ENCODE peak calls at places on chromosome 11, in ten cellular contexts. S is psoas muscle; E is foreskin fibroblast; T is CD4-positive, alpha-beta T cell; R is HCT116; X is fibroblast of lung; D is transverse colon; W is activated B cell treated with CpG ODN at 0.5 μM for 24 hours; F is AG09309; K is nephron progenitor cell. M is an unnamed sample.

GRCh38 chr11:103055174-103055890 is 36.6 kb downstream of the DCUN1D5 start:
- DNase-seq in S (no peak), E (peak), T (no peak), R (peak), X (peak), D (no peak), W (no peak), F (no peak), K (peak), M (no peak)

GRCh38 chr11:59943996-59944395 is 5.8 kb downstream of the OOSP1 start:
- DNase-seq in S (no peak), E (no peak), T (no peak), R (no peak), X (no peak), D (no peak), W (no peak), F (no peak), K (peak), M (no peak)

GRCh38 chr11:106733518-106734162 is 284.6 kb downstream of the GUCY1A2 start:
- DNase-seq in S (no peak), E (no peak), T (no peak), R (no peak), X (no peak), D (no peak), W (no peak), F (no peak), K (no peak), M (no peak)

GRCh38 chr11:77813256-77813655 is 7.3 kb downstream of the RSF1 start:
- DNase-seq in S (no peak), E (peak), T (no peak), R (no peak), X (peak), D (no peak), W (no peak), F (no peak), K (no peak), M (no peak)

GRCh38 chr11:35163707-35164496 is 24.9 kb downstream of the CD44 start:
- DNase-seq in S (no peak), E (no peak), T (peak), R (no peak), X (no peak), D (no peak), W (no peak), F (no peak), K (no peak), M (no peak)

GRCh38 chr11:86678823-86679222 is 6.4 kb upstream of the ME3 start:
- DNase-seq in S (no peak), E (peak), T (no peak), R (no peak), X (no peak), D (no peak), W (no peak), F (no peak), K (no peak), M (no peak)

GRCh38 chr11:59647245-59647965 is 21.4 kb downstream of the PATL1 start:
- DNase-seq in S (no peak), E (no peak), T (no peak), R (no peak), X (no peak), D (no peak), W (no peak), F (no peak), K (no peak), M (no peak)

GRCh38 chr11:10902301-10902700 is 44.4 kb upstream of the ZBED5 start:
- DNase-seq in S (no peak), E (no peak), T (no peak), R (no peak), X (peak), D (no peak), W (no peak), F (no peak), K (no peak), M (no peak)

GRCh38 chr11:123386746-123387510 is 43.1 kb upstream of the GRAMD1B start:
- DNase-seq in S (no peak), E (peak), T (no peak), R (no peak), X (no peak), D (no peak), W (no peak), F (peak), K (no peak), M (no peak)

GRCh38 chr11:94139421-94139820 is 10.8 kb downstream of the PANX1 start:
- DNase-seq in S (no peak), E (no peak), T (no peak), R (no peak), X (no peak), D (no peak), W (no peak), F (no peak), K (peak), M (no peak)

GRCh38 chr11:31865606-31866300 is 54.6 kb upstream of the PAX6 start:
- DNase-seq in S (no peak), E (no peak), T (no peak), R (no peak), X (no peak), D (no peak), W (no peak), F (no peak), K (no peak), M (no peak)

GRCh38 chr11:24574461-24574860 is 77.6 kb downstream of the LUZP2 start:
- DNase-seq in S (no peak), E (no peak), T (no peak), R (no peak), X (peak), D (no peak), W (no peak), F (no peak), K (no peak), M (no peak)

GRCh38 chr11:17528906-17529813 is 15.1 kb downstream of the USH1C start:
- DNase-seq in S (no peak), E (no peak), T (no peak), R (no peak), X (no peak), D (no peak), W (no peak), F (no peak), K (no peak), M (no peak)

GRCh38 chr11:62669420-62670161 is 1.9 kb upstream of the UQCC3 start:
- DNase-seq in S (no peak), E (peak), T (no peak), R (no peak), X (no peak), D (peak), W (no peak), F (no peak), K (no peak), M (no peak)

GRCh38 chr11:78420796-78421209 is 3.2 kb upstream of the GAB2 start:
- DNase-seq in S (peak), E (peak), T (no peak), R (no peak), X (peak), D (peak), W (peak), F (no peak), K (peak), M (peak)

GRCh38 chr11:62558669-62559068 is 12.1 kb upstream of the AHNAK start:
- DNase-seq in S (peak), E (no peak), T (no peak), R (no peak), X (no peak), D (no peak), W (no peak), F (no peak), K (no peak), M (no peak)

GRCh38 chr11:68721075-68721474 is 30.2 kb downstream of the TESMIN start:
- DNase-seq in S (no peak), E (no peak), T (no peak), R (no peak), X (no peak), D (no peak), W (no peak), F (no peak), K (no peak), M (no peak)

GRCh38 chr11:97570636-97571035 is 1180.8 kb downstream of the JRKL start:
- DNase-seq in S (no peak), E (no peak), T (no peak), R (no peak), X (no peak), D (no peak), W (no peak), F (no peak), K (no peak), M (no peak)

GRCh38 chr11:34356576-34356917 is 1.3 kb downstream of the ABTB2 start:
- DNase-seq in S (no peak), E (peak), T (no peak), R (no peak), X (peak), D (no peak), W (no peak), F (no peak), K (no peak), M (peak)

GRCh38 chr11:119903821-119904220 is 174.8 kb upstream of the NECTIN1 start:
- DNase-seq in S (no peak), E (no peak), T (no peak), R (no peak), X (no peak), D (no peak), W (no peak), F (no peak), K (no peak), M (no peak)

GRCh38 chr11:368414-369335 is 624 bp upstream of the B4GALNT4 start:
- DNase-seq in S (peak), E (peak), T (no peak), R (no peak), X (no peak), D (no peak), W (no peak), F (no peak), K (peak), M (no peak)

GRCh38 chr11:34632105-34632780 is 11.3 kb downstream of the EHF start:
- DNase-seq in S (peak), E (peak), T (no peak), R (no peak), X (no peak), D (no peak), W (no peak), F (no peak), K (no peak), M (no peak)

GRCh38 chr11:9273430-9274336 is 8.5 kb upstream of the DENND5A start:
- DNase-seq in S (no peak), E (peak), T (no peak), R (no peak), X (peak), D (no peak), W (no peak), F (peak), K (no peak), M (no peak)

GRCh38 chr11:115590254-115590653 is 86.0 kb upstream of the CADM1 start:
- DNase-seq in S (no peak), E (no peak), T (no peak), R (no peak), X (no peak), D (no peak), W (no peak), F (no peak), K (no peak), M (no peak)

GRCh38 chr11:120134106-120134930 is 3.6 kb downstream of the TRIM29 start:
- DNase-seq in S (no peak), E (no peak), T (no peak), R (no peak), X (no peak), D (peak), W (no peak), F (no peak), K (no peak), M (peak)

GRCh38 chr11:21511835-21512440 is 680.9 kb upstream of the ANO5 start:
- DNase-seq in S (peak), E (peak), T (no peak), R (peak), X (no peak), D (peak), W (no peak), F (no peak), K (peak), M (no peak)

DNA sequence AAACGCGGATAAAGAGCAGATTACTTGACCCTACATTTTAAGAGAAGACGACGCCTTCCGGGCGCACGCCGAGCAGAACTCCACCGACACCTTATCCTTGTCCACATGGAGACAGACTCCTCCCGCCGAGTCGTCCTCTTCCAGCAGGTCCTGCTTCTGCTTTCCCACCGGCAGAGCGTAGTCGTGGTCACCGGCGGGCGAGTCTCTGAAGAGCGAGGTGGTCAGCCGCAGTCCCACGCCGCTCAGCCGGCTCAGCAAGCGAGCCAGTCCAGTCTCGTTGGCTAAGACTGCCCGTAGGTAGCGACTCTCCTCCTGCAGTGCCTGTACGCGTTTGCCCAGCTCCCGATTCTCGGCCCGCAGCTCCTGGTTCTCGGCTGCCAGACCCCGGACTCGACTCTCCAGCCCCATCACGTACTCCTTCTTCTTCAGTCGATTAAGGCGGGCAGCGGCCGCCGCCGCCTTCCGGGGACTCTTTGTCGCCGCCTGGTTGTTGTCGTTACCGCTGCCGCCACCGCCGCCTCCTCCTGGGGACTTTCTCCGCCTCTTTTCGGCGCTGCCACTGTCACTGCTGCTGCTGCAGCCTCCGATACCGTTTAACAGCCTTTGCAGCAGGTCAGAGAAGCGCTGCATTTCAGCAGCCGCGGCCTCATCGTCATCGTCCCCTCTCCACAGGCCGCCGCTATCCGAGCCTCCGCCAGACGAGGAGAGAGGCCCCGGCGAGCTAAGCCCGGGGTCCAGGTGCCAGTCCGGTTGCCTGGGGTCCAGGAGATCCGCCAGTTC is 958 bp downstream of the CREBZF start:
- DNase-seq in S (peak), E (peak), T (peak), R (peak), X (peak), D (peak), W (peak), F (no peak), K (peak), M (peak)
- TF ChIP-seq CTCF in S (peak), E (peak), T (peak), R (peak), X (peak), D (peak), W (no peak), F (peak), K (peak), M (peak)

DNA sequence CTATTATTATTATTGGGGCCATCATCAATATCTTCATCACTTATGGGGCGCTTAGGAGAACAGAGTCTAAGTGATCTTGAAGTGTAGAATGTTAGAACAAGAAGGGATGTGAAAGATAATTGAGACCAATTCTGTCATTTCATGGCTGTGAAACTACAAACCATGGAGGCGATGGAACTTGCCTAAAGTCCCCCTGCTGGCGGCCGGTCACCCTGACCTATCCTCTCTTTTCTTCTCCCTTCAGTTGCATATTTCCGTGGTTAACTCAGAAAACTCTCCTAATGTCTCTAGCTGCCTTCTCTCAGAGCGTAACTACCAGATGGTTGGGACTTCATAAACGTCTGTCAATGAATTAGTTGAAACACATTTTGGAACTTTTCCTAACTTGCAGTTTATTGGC is 6.6 kb upstream of the OR4B1 start:
- DNase-seq in S (no peak), E (no peak), T (no peak), R (no peak), X (no peak), D (no peak), W (no peak), F (no peak), K (no peak), M (no peak)
- TF ChIP-seq CTCF in S (no peak), E (peak), T (no peak), R (peak), X (no peak), D (no peak), W (no peak), F (peak), K (no peak), M (no peak)

GRCh38 chr11:117314840-117315239 is 1.2 kb downstream of the BACE1 start:
- DNase-seq in S (no peak), E (peak), T (no peak), R (no peak), X (no peak), D (no peak), W (no peak), F (no peak), K (peak), M (no peak)

GRCh38 chr11:117313828-117314768 is 2.0 kb downstream of the BACE1 start:
- DNase-seq in S (no peak), E (no peak), T (no peak), R (no peak), X (no peak), D (no peak), W (no peak), F (no peak), K (peak), M (no peak)

GRCh38 chr11:117305145-117305544 is 10.9 kb downstream of the BACE1 start:
- DNase-seq in S (no peak), E (no peak), T (no peak), R (no peak), X (no peak), D (no peak), W (no peak), F (no peak), K (no peak), M (no peak)

GRCh38 chr11:117313103-117313502 is 3.0 kb downstream of the BACE1 start:
- DNase-seq in S (no peak), E (no peak), T (no peak), R (no peak), X (no peak), D (no peak), W (no peak), F (no peak), K (no peak), M (no peak)

DNA sequence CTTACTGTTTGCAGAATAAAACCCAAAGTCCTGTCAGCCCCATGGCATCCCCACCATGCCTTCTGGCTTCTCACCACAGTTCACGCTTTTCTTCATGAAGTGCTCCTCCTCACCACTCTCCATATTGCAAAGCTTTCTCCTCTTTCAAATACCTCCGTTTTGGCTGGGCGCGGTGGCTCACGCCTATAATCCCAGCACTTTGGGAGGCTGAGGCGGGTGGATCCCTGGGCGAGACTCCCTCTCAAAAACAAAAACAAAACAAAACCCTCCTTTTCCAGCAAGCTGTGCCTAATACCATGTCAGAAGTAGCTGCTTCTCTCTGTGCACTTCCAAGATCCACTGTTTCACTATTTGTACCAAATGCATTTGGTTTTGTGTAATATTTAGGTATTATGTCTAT is 6.7 kb downstream of the BACE1 start:
- DNase-seq in S (no peak), E (no peak), T (no peak), R (no peak), X (no peak), D (no peak), W (no peak), F (no peak), K (no peak), M (no peak)
- TF ChIP-seq CTCF in S (no peak), E (no peak), T (no peak), R (no peak), X (no peak), D (no peak), W (no peak), F (no peak), K (no peak), M (no peak)

GRCh38 chr11:6473481-6474422 is at the start of gene TRIM3:
- DNase-seq in S (peak), E (peak), T (peak), R (peak), X (peak), D (peak), W (peak), F (peak), K (peak), M (peak)
- TF ChIP-seq CTCF in S (no peak), E (peak), T (no peak), R (no peak), X (peak), D (no peak), W (no peak), F (peak), K (no peak), M (no peak)

DNA sequence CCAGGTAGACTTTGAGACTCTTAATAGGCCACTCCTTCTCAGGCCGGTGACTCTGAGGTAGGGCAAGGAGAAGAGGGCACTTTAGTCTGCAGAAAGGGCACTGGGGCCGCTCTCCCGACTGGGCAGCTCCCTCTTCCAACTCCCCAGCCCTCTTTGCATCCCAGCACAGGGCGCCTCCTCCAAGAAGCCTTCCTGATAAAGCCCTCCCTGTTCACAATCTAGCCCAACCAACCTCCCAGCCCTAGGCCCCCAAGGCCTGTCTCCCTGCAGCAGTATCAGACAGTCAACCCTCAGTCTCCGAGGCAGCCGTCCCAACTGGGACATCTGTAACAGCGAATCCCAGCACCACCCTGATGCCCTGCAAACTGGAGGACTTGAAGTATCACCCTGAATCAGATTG is 14.3 kb upstream of the PDE2A start:
- DNase-seq in S (no peak), E (no peak), T (no peak), R (no peak), X (no peak), D (no peak), W (no peak), F (no peak), K (no peak), M (no peak)
- TF ChIP-seq CTCF in S (no peak), E (no peak), T (no peak), R (no peak), X (no peak), D (no peak), W (no peak), F (no peak), K (no peak), M (no peak)

DNA sequence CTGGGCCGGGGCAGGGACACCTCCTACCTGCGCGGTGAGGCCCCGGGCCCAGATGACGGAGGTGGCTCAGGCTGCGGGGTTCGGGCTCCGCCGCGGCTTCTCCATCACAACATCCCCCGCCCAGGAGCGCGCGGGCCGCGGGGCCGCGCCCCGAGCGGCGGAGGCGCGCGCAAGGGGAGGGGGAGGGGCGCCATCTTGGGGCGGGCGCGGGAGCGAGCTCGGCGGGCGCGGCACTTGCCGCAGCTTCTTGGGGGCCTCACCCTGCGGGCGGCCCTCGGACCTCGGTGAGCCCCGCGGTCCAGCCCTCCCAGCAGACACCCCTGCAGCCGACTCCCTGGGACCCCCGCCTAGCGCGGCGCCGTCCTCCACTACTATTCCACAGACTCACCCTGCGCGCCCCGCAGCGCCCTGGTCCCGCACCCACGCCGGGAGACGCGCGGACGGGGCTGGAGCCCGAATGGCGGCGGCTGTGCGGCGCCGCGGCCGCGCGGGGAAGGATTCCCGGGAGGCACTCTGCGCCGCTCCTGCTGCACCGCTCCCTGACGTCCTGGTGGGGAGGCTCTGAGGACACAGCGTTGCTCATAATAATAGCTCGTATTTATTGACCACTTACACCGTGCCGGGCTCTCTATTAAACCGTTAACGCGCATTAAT is at the start of gene APBB1:
- DNase-seq in S (peak), E (peak), T (peak), R (no peak), X (peak), D (peak), W (peak), F (no peak), K (peak), M (peak)
- TF ChIP-seq CTCF in S (peak), E (no peak), T (no peak), R (no peak), X (peak), D (no peak), W (no peak), F (no peak), K (no peak), M (no peak)

GRCh38 chr11:61183645-61184044 is 19.7 kb upstream of the PGA3 start:
- DNase-seq in S (no peak), E (no peak), T (no peak), R (no peak), X (no peak), D (no peak), W (no peak), F (no peak), K (no peak), M (no peak)
- TF ChIP-seq CTCF in S (no peak), E (peak), T (no peak), R (peak), X (no peak), D (no peak), W (no peak), F (peak), K (no peak), M (no peak)